ENCODE peak calls at places on chromosomes 3 and 15, in six cellular contexts. Y, H, D, K, U and T are unnamed samples.
A peak's percentile ranks its signal among the peaks of the same experiment; 100 is the strongest.

GRCh38 chr15:74265046-74265639 is 29.0 kb downstream of the CCDC33 start:
- DNase-seq in Y (no peak), K (peak; percentile 93), D (no peak), U (no peak), H (no peak), T (peak; percentile 70)

GRCh38 chr15:93314245-93314644 is 225.2 kb upstream of the RGMA start:
- DNase-seq in Y (no peak), H (no peak), U (no peak), K (no peak), D (no peak), T (no peak)

GRCh38 chr3:99532246-99532645 is 106.1 kb upstream of the COL8A1 start:
- DNase-seq in D (no peak), K (peak; percentile 68), Y (peak; percentile 84), U (peak; percentile 17), H (no peak), T (peak; percentile 64)

GRCh38 chr15:73346735-73347312 is 21.9 kb downstream of the HCN4 start:
- DNase-seq in D (no peak), U (peak; percentile 67), K (peak; percentile 92), Y (no peak), H (peak; percentile 19), T (peak; percentile 78)

GRCh38 chr3:14457481-14457880 is 55.1 kb downstream of the SLC6A6 start:
- DNase-seq in K (no peak), Y (no peak), H (no peak), U (no peak), D (no peak), T (no peak)

GRCh38 chr3:127614928-127615592 is 13.9 kb upstream of the PODXL2 start:
- DNase-seq in D (no peak), K (no peak), Y (peak; percentile 19), H (no peak), U (no peak), T (no peak)

GRCh38 chr15:88395241-88395640 is 71.9 kb downstream of the MRPL46 start:
- DNase-seq in D (no peak), K (no peak), H (no peak), U (no peak), Y (no peak), T (no peak)

GRCh38 chr3:189927975-189928895 is 192.5 kb downstream of the P3H2 start:
- DNase-seq in Y (peak; percentile 13), U (no peak), H (no peak), D (no peak), K (no peak), T (no peak)

GRCh38 chr15:44207643-44208042 is 12.6 kb upstream of the FRMD5 start:
- DNase-seq in K (no peak), D (no peak), H (no peak), U (no peak), Y (peak; percentile 84), T (no peak)

GRCh38 chr15:89908226-89908625 is 4.5 kb downstream of the ARPIN start:
- DNase-seq in K (no peak), Y (no peak), H (no peak), D (no peak), U (no peak), T (no peak)

GRCh38 chr15:81069356-81069755 is 64.7 kb upstream of the CFAP161 start:
- DNase-seq in U (no peak), K (no peak), H (no peak), Y (no peak), D (no peak), T (no peak)

GRCh38 chr15:90660195-90660995 is 56.8 kb upstream of the BLM start:
- DNase-seq in K (no peak), D (peak; percentile 45), Y (peak; percentile 81), H (no peak), U (peak; percentile 79), T (no peak)

GRCh38 chr3:30604091-30604490 is 2.3 kb upstream of the TGFBR2 start:
- DNase-seq in D (no peak), K (no peak), U (no peak), Y (peak; percentile 25), H (peak; percentile 66), T (no peak)

GRCh38 chr3:171867976-171868375 is 24.8 kb downstream of the TMEM212 start:
- DNase-seq in U (no peak), H (no peak), D (no peak), K (no peak), Y (peak; percentile 11), T (no peak)

GRCh38 chr3:17231537-17232261 is 346.9 kb downstream of the PLCL2 start:
- DNase-seq in D (no peak), U (no peak), Y (no peak), H (peak; percentile 21), K (no peak), T (no peak)

GRCh38 chr15:73838795-73839565 is 34.4 kb upstream of the TBC1D21 start:
- DNase-seq in Y (no peak), U (no peak), K (no peak), D (no peak), H (no peak), T (no peak)

GRCh38 chr3:165642761-165643432 is 194.3 kb downstream of the BCHE start:
- DNase-seq in D (no peak), U (no peak), H (no peak), Y (peak; percentile 97), K (no peak), T (no peak)

GRCh38 chr15:81419304-81419943 is 45.4 kb upstream of the TMC3 start:
- DNase-seq in U (no peak), D (no peak), Y (no peak), K (peak; percentile 62), H (no peak), T (no peak)

GRCh38 chr3:187368251-187368733 is at the start of gene RTP4:
- DNase-seq in H (peak; percentile 52), Y (peak; percentile 17), U (peak; percentile 66), D (no peak), K (no peak), T (no peak)

GRCh38 chr15:26438316-26438715 is 334.6 kb downstream of the GABRB3 start:
- DNase-seq in Y (no peak), U (no peak), D (no peak), H (no peak), K (no peak), T (no peak)

GRCh38 chr3:30353711-30354467 is 252.5 kb upstream of the TGFBR2 start:
- DNase-seq in Y (no peak), K (no peak), U (no peak), D (no peak), H (peak; percentile 46), T (no peak)

GRCh38 chr15:45457641-45458539 is 64.7 kb downstream of the SLC30A4 start:
- DNase-seq in Y (peak; percentile 57), H (peak; percentile 85), U (peak; percentile 67), K (peak; percentile 91), D (peak; percentile 57), T (peak; percentile 81)

GRCh38 chr15:53559364-53560253 is 199.9 kb downstream of the WDR72 start:
- DNase-seq in Y (no peak), D (no peak), H (no peak), K (no peak), U (no peak), T (no peak)

GRCh38 chr3:124217542-124217941 is 225.6 kb upstream of the ROPN1 start:
- DNase-seq in Y (peak; percentile 29), H (no peak), D (no peak), U (peak; percentile 21), K (peak; percentile 89), T (peak; percentile 72)

GRCh38 chr3:172065534-172065933 is 26.2 kb downstream of the FNDC3B start:
- DNase-seq in Y (peak; percentile 66), D (no peak), K (no peak), H (no peak), U (no peak), T (no peak)

GRCh38 chr3:124784686-124785382 is 54.6 kb downstream of the UMPS start:
- DNase-seq in H (no peak), U (no peak), D (no peak), Y (no peak), K (no peak), T (no peak)

GRCh38 chr3:135503429-135504083 is 462.0 kb upstream of the PPP2R3A start:
- DNase-seq in H (no peak), D (peak; percentile 38), Y (peak; percentile 58), K (peak; percentile 74), U (peak; percentile 49), T (peak; percentile 92)

GRCh38 chr3:134708671-134709070 is 57.8 kb upstream of the KY start:
- DNase-seq in Y (no peak), K (no peak), U (no peak), D (no peak), H (no peak), T (no peak)

GRCh38 chr15:93706881-93707280 is 524.5 kb upstream of the MCTP2 start:
- DNase-seq in D (no peak), K (no peak), U (no peak), Y (no peak), H (no peak), T (no peak)

GRCh38 chr3:118544458-118544857 is 490.2 kb downstream of the IGSF11 start:
- DNase-seq in D (no peak), U (no peak), Y (no peak), H (no peak), K (no peak), T (no peak)

GRCh38 chr15:71278989-71279756 is 163.9 kb downstream of the THSD4 start:
- DNase-seq in D (no peak), H (no peak), Y (peak; percentile 98), U (no peak), K (no peak), T (no peak)